ENCODE peak calls at places on chromosomes 6 and 20, in eight cellular contexts. I, Y, C, J, Z, L, H and A are unnamed samples.

GRCh38 chr20:11350126-11351005 is 567.3 kb upstream of the BTBD3 start:
- DNase-seq in Z (peak; percentile 50), C (peak; percentile 100), H (peak; percentile 76), I (no peak), Y (no peak), J (peak; percentile 80), L (peak; percentile 23), A (peak; percentile 95)

GRCh38 chr6:16334671-16335070 is 96.3 kb downstream of the GMPR start:
- DNase-seq in I (no peak), J (peak; percentile 94), Z (peak; percentile 87), C (peak; percentile 91), Y (no peak), H (peak; percentile 90), L (peak; percentile 57), A (peak; percentile 96)

GRCh38 chr6:152272486-152272885 is 364.7 kb downstream of the SYNE1 start:
- DNase-seq in J (no peak), C (peak; percentile 49), H (no peak), Y (no peak), I (no peak), L (no peak), Z (peak; percentile 61), A (no peak)

GRCh38 chr6:131160254-131160758 is 25.0 kb downstream of the AKAP7 start:
- DNase-seq in I (no peak), L (no peak), Y (no peak), H (no peak), Z (no peak), C (no peak), J (no peak), A (no peak)

GRCh38 chr6:144602523-144603180 is 317.5 kb downstream of the UTRN start:
- DNase-seq in I (no peak), L (no peak), Z (peak; percentile 37), H (no peak), J (no peak), C (no peak), Y (no peak), A (no peak)

GRCh38 chr20:59955131-59955796 is 3.0 kb upstream of the CDH26 start:
- DNase-seq in Z (no peak), C (no peak), J (no peak), L (no peak), I (no peak), H (no peak), Y (no peak), A (no peak)

GRCh38 chr20:31707258-31707615 is 15.4 kb downstream of the BCL2L1 start:
- DNase-seq in J (no peak), H (no peak), Y (no peak), Z (no peak), I (no peak), C (no peak), L (no peak), A (no peak)

GRCh38 chr6:156511051-156511450 is 266.1 kb upstream of the ARID1B start:
- DNase-seq in Y (no peak), J (no peak), L (no peak), I (no peak), C (no peak), H (no peak), Z (no peak), A (no peak)

GRCh38 chr6:157226026-157226639 is 97.2 kb downstream of the TMEM242 start:
- DNase-seq in J (peak; percentile 39), L (no peak), C (no peak), H (peak; percentile 92), Y (peak; percentile 28), Z (peak; percentile 86), I (no peak), A (no peak)

GRCh38 chr20:17941826-17942196 is 26.8 kb downstream of the SNX5 start:
- DNase-seq in I (no peak), J (no peak), Z (no peak), H (no peak), Y (no peak), L (no peak), C (no peak), A (no peak)

GRCh38 chr20:17938889-17939619 is 29.5 kb downstream of the SNX5 start:
- DNase-seq in I (no peak), L (peak; percentile 77), J (peak; percentile 67), Y (no peak), C (peak; percentile 42), Z (peak; percentile 55), H (peak; percentile 79), A (peak; percentile 57)

GRCh38 chr20:17941087-17941825 is 27.3 kb downstream of the SNX5 start:
- DNase-seq in L (peak; percentile 19), J (no peak), Y (no peak), Z (no peak), C (no peak), I (no peak), H (no peak), A (no peak)

GRCh38 chr20:17940447-17940971 is 28.1 kb downstream of the SNX5 start:
- DNase-seq in Y (no peak), H (peak; percentile 19), C (no peak), Z (no peak), J (no peak), L (no peak), I (no peak), A (no peak)

DNA sequence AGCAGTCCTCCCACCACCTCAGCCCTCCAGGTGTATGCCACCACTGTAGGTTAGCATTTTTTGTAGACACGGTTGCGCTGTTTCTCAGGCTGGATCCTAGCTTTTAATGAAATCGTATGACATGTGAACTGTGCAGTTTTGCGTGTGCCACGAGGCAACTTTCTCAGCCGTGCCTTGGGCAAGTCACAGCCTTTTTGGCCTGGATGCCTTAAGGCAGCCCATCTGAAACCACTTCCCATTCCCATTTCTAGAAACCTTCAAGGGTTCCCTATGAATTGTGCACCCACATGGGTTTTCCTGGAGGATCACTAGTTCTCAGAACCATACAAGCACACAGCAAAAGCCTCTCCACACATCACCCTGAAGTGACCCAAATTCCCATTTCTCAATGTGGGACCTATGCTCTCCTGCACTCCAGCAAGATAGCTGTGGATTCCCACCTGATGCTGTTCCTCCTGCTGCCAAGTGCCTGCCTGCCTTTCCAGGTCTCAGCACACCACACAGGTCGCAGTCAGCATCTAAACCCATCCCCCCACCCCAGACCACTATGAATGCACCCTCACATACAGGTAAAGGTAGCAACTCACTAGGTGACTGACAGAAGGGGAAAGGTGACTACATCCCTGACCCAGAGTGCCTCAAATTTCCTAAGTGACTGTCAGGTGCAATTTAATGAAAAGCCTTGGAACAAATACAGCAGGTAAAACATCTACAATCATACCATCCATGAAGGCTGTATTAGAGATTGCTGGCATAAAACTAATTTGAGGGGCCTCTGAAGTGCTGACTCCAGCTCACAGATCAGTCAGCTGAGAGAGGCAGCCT is 28.8 kb downstream of the SNX5 start:
- DNase-seq in C (no peak), H (no peak), L (no peak), Y (no peak), J (no peak), I (no peak), Z (no peak), A (no peak)
- TF ChIP-seq CTCF in C (no peak), H (no peak), L (no peak), Y (no peak), J (no peak), I (no peak), Z (no peak), A (no peak)

GRCh38 chr6:85118233-85118632 is 331.6 kb upstream of the NT5E start:
- DNase-seq in C (no peak), Y (no peak), L (no peak), I (no peak), J (no peak), Z (no peak), H (no peak), A (no peak)
- TF ChIP-seq CTCF in C (no peak), Y (no peak), L (no peak), I (no peak), J (no peak), Z (peak; percentile 5), H (no peak), A (no peak)

GRCh38 chr20:38113401-38114325 is 51.4 kb downstream of the TGM2 start:
- DNase-seq in Z (no peak), H (no peak), Y (no peak), I (no peak), J (no peak), L (peak; percentile 56), C (no peak), A (peak; percentile 54)
- TF ChIP-seq CTCF in Z (peak; percentile 30), H (no peak), Y (peak; percentile 18), I (no peak), J (peak; percentile 8), L (no peak), C (no peak), A (no peak)

DNA sequence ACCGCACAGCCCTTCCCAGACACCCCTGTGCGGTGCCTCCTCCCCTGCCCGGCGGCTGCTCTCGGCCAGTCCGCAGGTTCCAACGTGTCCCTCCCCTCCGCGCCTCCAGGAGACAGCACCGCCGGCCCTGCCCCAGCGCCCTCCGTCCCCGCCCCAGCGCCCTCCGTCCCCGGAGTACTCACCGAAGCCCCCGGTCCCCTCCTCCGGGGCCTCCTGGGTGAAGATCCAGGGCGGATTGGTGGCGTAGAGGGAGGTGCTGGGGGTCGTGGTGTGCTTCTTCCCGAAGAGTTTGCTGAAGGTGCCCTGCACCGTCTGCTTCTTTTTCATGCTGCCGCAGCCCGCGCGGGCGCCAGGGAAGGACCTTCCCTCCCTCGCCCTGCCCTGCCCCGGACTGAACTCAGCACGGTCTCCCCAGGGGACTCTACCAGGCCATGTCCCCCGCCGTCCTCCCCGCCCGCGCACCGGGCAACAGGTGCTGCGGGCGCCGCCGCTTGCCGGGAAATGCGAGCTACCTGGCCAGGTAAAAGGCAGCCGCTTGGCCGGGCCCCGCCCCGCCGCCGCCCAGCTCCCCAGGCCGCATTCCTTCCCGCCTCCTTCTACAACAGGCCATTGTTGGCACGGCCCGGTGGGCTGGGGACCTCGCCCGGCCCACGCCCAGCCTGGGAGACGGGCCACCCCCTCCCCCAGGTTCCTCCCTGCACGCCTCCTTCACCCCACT is at the start of gene C6orf132:
- DNase-seq in C (peak; percentile 46), Y (no peak), L (peak; percentile 86), Z (peak; percentile 50), H (no peak), J (no peak), I (no peak), A (peak; percentile 63)
- TF ChIP-seq CTCF in C (peak; percentile 7), Y (no peak), L (no peak), Z (no peak), H (no peak), J (no peak), I (no peak), A (no peak)

GRCh38 chr6:36914227-36914794 is 28.6 kb downstream of the C6orf89 start:
- DNase-seq in J (peak; percentile 56), Y (no peak), C (peak; percentile 94), H (peak; percentile 42), Z (peak; percentile 34), L (peak; percentile 79), I (no peak), A (peak; percentile 97)

GRCh38 chr6:36911946-36912555 is 26.3 kb downstream of the C6orf89 start:
- DNase-seq in I (no peak), J (no peak), Y (no peak), H (no peak), L (no peak), C (no peak), Z (no peak), A (no peak)

GRCh38 chr6:36913082-36913481 is 27.3 kb downstream of the C6orf89 start:
- DNase-seq in C (no peak), Z (no peak), I (no peak), L (no peak), Y (no peak), H (no peak), J (no peak), A (no peak)

GRCh38 chr6:36915599-36915998 is 29.8 kb downstream of the C6orf89 start:
- DNase-seq in Z (no peak), L (no peak), C (no peak), H (no peak), I (no peak), J (no peak), Y (no peak), A (no peak)

GRCh38 chr6:36912583-36912982 is 26.8 kb downstream of the C6orf89 start:
- DNase-seq in Z (peak; percentile 91), H (peak; percentile 70), I (no peak), Y (no peak), L (no peak), J (peak; percentile 89), C (peak; percentile 91), A (peak; percentile 76)
- TF ChIP-seq CTCF in Z (no peak), H (no peak), I (no peak), Y (no peak), L (no peak), J (no peak), C (peak; percentile 14), A (no peak)